ENCODE peak calls at places on chromosomes 4 and X, in ten cellular contexts. N is uterus, D is Peyer's patch, E is suprapubic skin, H is cardiac muscle cell, M is H9, B is SK-N-SH, G is upper lobe of right lung, K is lung, V is gastrocnemius medialis. A is an unnamed sample.

GRCh38 chrX:138287200-138287865 is 424.2 kb downstream of the FGF13 start:
- DNase-seq in M (no peak), V (no peak), K (no peak), H (no peak), N (no peak), D (no peak), B (no peak), E (no peak), G (no peak), A (no peak)

GRCh38 chr4:115234405-115235093 is 121.1 kb upstream of the NDST4 start:
- DNase-seq in G (no peak), E (no peak), B (peak; percentile 15), D (no peak), K (no peak), H (no peak), V (no peak), M (peak; percentile 25), N (no peak), A (peak; percentile 31)

GRCh38 chr4:146382194-146382593 is 139.5 kb downstream of the SLC10A7 start:
- DNase-seq in D (no peak), N (no peak), H (no peak), M (no peak), V (no peak), B (no peak), E (no peak), G (no peak), K (no peak), A (no peak)

GRCh38 chrX:130079824-130080406 is 30.4 kb downstream of the ELF4 start:
- DNase-seq in E (no peak), B (peak; percentile 75), G (no peak), N (peak; percentile 73), V (peak; percentile 20), D (peak; percentile 86), M (no peak), K (peak; percentile 54), H (peak; percentile 84), A (peak; percentile 76)

GRCh38 chr4:124974163-124974562 is 261.6 kb upstream of the ANKRD50 start:
- DNase-seq in M (no peak), G (no peak), H (no peak), V (no peak), K (no peak), D (no peak), E (no peak), B (no peak), N (no peak), A (no peak)

GRCh38 chr4:53619431-53619830 is 28.1 kb upstream of the LNX1 start:
- DNase-seq in V (no peak), E (no peak), M (no peak), B (no peak), N (no peak), H (no peak), G (no peak), K (no peak), D (no peak), A (no peak)

GRCh38 chr4:165506780-165507305 is 128.0 kb downstream of the CPE start:
- DNase-seq in G (no peak), B (no peak), M (no peak), V (no peak), H (peak; percentile 65), K (no peak), N (no peak), D (no peak), E (no peak), A (no peak)

GRCh38 chr4:38323141-38323634 is 340.8 kb upstream of the KLF3 start:
- DNase-seq in D (no peak), K (no peak), E (no peak), B (no peak), G (no peak), M (no peak), N (no peak), V (no peak), H (no peak), A (no peak)

GRCh38 chr4:138935-139334 is 14.6 kb downstream of the ZNF718 start:
- DNase-seq in H (no peak), B (no peak), M (no peak), D (no peak), E (no peak), K (no peak), V (no peak), G (no peak), N (no peak), A (no peak)

GRCh38 chrX:141301017-141301416 is 58.7 kb upstream of the SPANXC start:
- DNase-seq in B (no peak), H (no peak), E (no peak), N (no peak), M (no peak), D (no peak), G (no peak), V (no peak), K (no peak), A (no peak)

GRCh38 chrX:54397113-54397512 is 39.3 kb upstream of the WNK3 start:
- DNase-seq in H (peak; percentile 13), V (no peak), G (no peak), B (no peak), K (no peak), E (no peak), M (no peak), D (no peak), N (no peak), A (no peak)

GRCh38 chr4:7781361-7781760 is 158.3 kb downstream of the AFAP1 start:
- DNase-seq in D (no peak), H (peak; percentile 84), V (no peak), E (no peak), G (peak; percentile 39), M (no peak), N (no peak), K (no peak), B (no peak), A (no peak)

GRCh38 chr4:84573738-84574720 is 8.9 kb upstream of the CDS1 start:
- DNase-seq in M (no peak), B (no peak), D (no peak), V (no peak), G (no peak), E (no peak), H (no peak), N (no peak), K (no peak), A (no peak)

GRCh38 chr4:76822294-76822693 is 75.7 kb downstream of the SOWAHB start:
- DNase-seq in V (no peak), B (no peak), E (no peak), G (no peak), H (no peak), N (peak; percentile 23), D (no peak), K (no peak), M (no peak), A (no peak)

GRCh38 chr4:121191351-121191750 is 27.2 kb upstream of the TNIP3 start:
- DNase-seq in H (no peak), B (no peak), V (no peak), N (no peak), D (no peak), M (no peak), K (no peak), G (no peak), E (no peak), A (no peak)
- H3K4me1 ChIP-seq in H (peaks cover 10% of the 10 kb centered on the region), B (no peaks in the 10 kb centered on the region), V (no peaks in the 10 kb centered on the region), N (no peaks in the 10 kb centered on the region), D (no peaks in the 10 kb centered on the region), M (peaks cover 5% of the 10 kb centered on the region), K (no peaks in the 10 kb centered on the region), G (no peaks in the 10 kb centered on the region), E (peaks cover 5% of the 10 kb centered on the region), A (no peaks in the 10 kb centered on the region)

GRCh38 chr4:3847211-3847940 is 81.2 kb downstream of the ADRA2C start:
- DNase-seq in E (no peak), K (no peak), B (no peak), H (no peak), D (no peak), V (no peak), G (no peak), N (no peak), M (no peak), A (no peak)
- H3K27ac ChIP-seq in E (no peak overlapping the region), K (no peak overlapping the region), B (no peak overlapping the region), H (no peak overlapping the region), D (no peak overlapping the region), V (no peak overlapping the region), G (no peak overlapping the region), N (no peak overlapping the region), M (no peak overlapping the region), A (no peak overlapping the region)

GRCh38 chr4:143351149-143351691 is 14.5 kb downstream of the GAB1 start:
- DNase-seq in N (no peak), E (no peak), B (no peak), M (no peak), H (no peak), K (no peak), V (no peak), D (no peak), G (no peak), A (no peak)
- H3K4me1 ChIP-seq in N (peaks cover 20% of the 10 kb centered on the region), E (peaks cover 55% of the 10 kb centered on the region), B (peaks cover 37% of the 10 kb centered on the region), M (peaks cover 6% of the 10 kb centered on the region), H (peaks cover 62% of the 10 kb centered on the region), K (peaks cover 21% of the 10 kb centered on the region), V (peaks cover 46% of the 10 kb centered on the region), D (no peaks in the 10 kb centered on the region), G (peaks cover 57% of the 10 kb centered on the region), A (peaks cover 15% of the 10 kb centered on the region)

DNA sequence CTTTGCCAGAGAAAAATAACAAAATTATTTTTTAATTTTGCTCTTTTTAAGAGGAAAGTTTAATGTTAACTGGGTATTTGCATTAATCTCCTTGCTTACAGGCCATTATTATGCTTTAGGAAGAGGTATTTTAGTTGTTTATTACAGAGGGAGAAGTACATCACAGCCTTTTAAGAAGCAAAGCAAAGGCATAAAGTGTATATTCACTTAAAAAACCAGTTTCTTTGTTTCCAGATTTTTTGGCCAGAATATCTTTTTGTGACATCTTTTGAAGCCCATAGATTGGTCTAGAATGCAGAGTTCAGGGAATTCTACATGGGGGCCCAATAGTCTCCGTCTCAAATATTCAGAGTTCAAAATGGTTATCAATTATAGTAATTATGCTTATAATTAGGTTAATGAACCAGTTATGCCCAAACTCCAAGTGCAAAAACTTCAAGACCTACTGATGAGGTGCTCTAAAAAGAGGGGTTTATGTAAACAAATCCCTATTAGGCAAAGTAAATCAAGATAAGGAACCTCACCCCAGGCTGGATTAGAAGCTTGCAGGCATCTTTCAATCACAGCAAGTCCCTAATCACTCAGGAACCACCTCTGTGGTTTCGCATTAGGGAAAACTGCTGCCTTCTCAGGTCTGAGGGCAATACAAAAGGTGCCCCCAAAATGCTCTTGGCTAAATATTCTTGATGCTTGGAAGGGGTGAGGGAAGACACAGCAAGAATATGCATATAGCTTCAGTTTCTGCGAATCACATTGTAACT is 1.4 kb downstream of the CXXC4 start:
- DNase-seq in H (no peak), M (no peak), V (no peak), K (no peak), E (no peak), G (no peak), B (peak; percentile 4), D (no peak), N (no peak), A (peak; percentile 55)
- H3K27ac ChIP-seq in H (peak overlapping the region; percentile 92), M (no peak overlapping the region), V (no peak overlapping the region), K (no peak overlapping the region), E (no peak overlapping the region), G (no peak overlapping the region), B (no peak overlapping the region), D (no peak overlapping the region), N (peak overlapping the region; percentile 58), A (peak overlapping the region; percentile 95)

A was measured in neural progenitor cell.